ENCODE peak calls at places on chromosomes 6 and 20, in eight cellular contexts. I, L, V, C, Z, R, T and O are unnamed samples.
A peak's percentile ranks its signal among the peaks of the same experiment; 100 is the strongest.

GRCh38 chr6:119821380-119821779 is 471.8 kb upstream of the MAN1A1 start:
- DNase-seq in I (no peak), L (no peak), V (no peak), C (no peak), Z (no peak), R (no peak), T (no peak), O (no peak)

GRCh38 chr20:17556842-17557674 is 12.8 kb upstream of the DSTN start:
- DNase-seq in I (no peak), L (no peak), V (peak; percentile 76), C (no peak), Z (peak; percentile 38), R (peak; percentile 76), T (no peak), O (peak; percentile 32)

GRCh38 chr20:24060851-24061590 is 72.4 kb upstream of the GGTLC1 start:
- DNase-seq in I (no peak), L (no peak), V (no peak), C (no peak), Z (no peak), R (no peak), T (no peak), O (no peak)

GRCh38 chr6:28167068-28167467 is 25.4 kb downstream of the ZKSCAN8 start:
- DNase-seq in I (peak; percentile 5), L (peak; percentile 66), V (no peak), C (no peak), Z (no peak), R (no peak), T (no peak), O (no peak)

GRCh38 chr20:20489054-20489453 is 121.2 kb downstream of the INSM1 start:
- DNase-seq in I (no peak), L (no peak), V (no peak), C (no peak), Z (no peak), R (no peak), T (no peak), O (no peak)

GRCh38 chr20:53794529-53795115 is 201.0 kb upstream of the ZNF217 start:
- DNase-seq in I (no peak), L (no peak), V (no peak), C (no peak), Z (no peak), R (no peak), T (no peak), O (no peak)

GRCh38 chr6:117687006-117687405 is 11.7 kb downstream of the NUS1 start:
- DNase-seq in I (no peak), L (no peak), V (no peak), C (no peak), Z (no peak), R (no peak), T (no peak), O (no peak)

GRCh38 chr6:23316131-23316530 is 746.8 kb downstream of the HDGFL1 start:
- DNase-seq in I (peak; percentile 22), L (no peak), V (no peak), C (no peak), Z (no peak), R (no peak), T (no peak), O (no peak)

GRCh38 chr6:21873562-21873961 is 280.0 kb downstream of the SOX4 start:
- DNase-seq in I (peak; percentile 88), L (peak; percentile 88), V (no peak), C (no peak), Z (peak; percentile 44), R (no peak), T (no peak), O (no peak)

GRCh38 chr6:52263709-52264320 is 19.5 kb upstream of the IL17F start:
- DNase-seq in I (no peak), L (peak; percentile 35), V (peak; percentile 49), C (peak; percentile 67), Z (peak; percentile 54), R (peak; percentile 62), T (peak; percentile 88), O (peak; percentile 32)

GRCh38 chr20:59939879-59940128 is 301 bp downstream of the PPP1R3D start:
- DNase-seq in I (no peak), L (no peak), V (peak; percentile 58), C (no peak), Z (no peak), R (peak; percentile 48), T (peak; percentile 93), O (no peak)

GRCh38 chr6:7568021-7568420 is 22.0 kb upstream of the SNRNP48 start:
- DNase-seq in I (no peak), L (peak; percentile 87), V (no peak), C (no peak), Z (no peak), R (no peak), T (no peak), O (no peak)

GRCh38 chr6:7569082-7569481 is 20.9 kb upstream of the SNRNP48 start:
- DNase-seq in I (no peak), L (no peak), V (no peak), C (no peak), Z (no peak), R (no peak), T (no peak), O (no peak)

GRCh38 chr6:7562769-7563168 is 21.3 kb downstream of the DSP start:
- DNase-seq in I (no peak), L (no peak), V (no peak), C (no peak), Z (no peak), R (no peak), T (no peak), O (no peak)

GRCh38 chr6:7566031-7566556 is 23.9 kb upstream of the SNRNP48 start:
- DNase-seq in I (no peak), L (peak; percentile 44), V (no peak), C (no peak), Z (no peak), R (no peak), T (no peak), O (no peak)

DNA sequence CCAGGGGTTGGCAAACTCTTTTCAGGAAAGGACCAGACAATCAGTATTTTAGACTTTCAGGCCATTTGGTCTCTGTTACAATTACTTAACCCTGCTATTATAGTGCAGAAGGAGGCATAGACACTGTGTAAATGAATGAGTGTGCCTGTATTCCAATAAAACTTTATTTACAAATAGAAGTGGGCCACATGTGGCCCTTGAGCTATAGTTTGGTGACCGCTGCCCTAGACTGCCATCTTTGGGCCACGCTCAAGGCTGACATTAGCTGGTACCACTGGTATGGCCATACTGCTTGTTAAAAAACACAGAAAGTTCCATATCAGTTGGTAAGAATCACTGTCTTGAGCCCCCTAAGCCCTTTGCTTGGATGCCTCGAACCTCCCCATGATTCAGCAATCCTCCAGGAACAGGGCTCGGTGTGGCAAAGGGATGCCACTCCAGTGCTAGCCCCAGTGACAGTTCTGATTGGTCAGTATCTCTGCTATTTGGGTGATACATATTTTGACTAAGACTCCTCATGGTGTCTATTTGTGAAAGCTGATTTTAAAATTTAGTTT is 23.3 kb upstream of the SNRNP48 start:
- DNase-seq in I (no peak), L (no peak), V (no peak), C (no peak), Z (no peak), R (no peak), T (no peak), O (no peak)
- TF ChIP-seq CTCF in I (no peak), L (no peak), V (no peak), C (no peak), Z (no peak), R (no peak), T (no peak), O (no peak)

DNA sequence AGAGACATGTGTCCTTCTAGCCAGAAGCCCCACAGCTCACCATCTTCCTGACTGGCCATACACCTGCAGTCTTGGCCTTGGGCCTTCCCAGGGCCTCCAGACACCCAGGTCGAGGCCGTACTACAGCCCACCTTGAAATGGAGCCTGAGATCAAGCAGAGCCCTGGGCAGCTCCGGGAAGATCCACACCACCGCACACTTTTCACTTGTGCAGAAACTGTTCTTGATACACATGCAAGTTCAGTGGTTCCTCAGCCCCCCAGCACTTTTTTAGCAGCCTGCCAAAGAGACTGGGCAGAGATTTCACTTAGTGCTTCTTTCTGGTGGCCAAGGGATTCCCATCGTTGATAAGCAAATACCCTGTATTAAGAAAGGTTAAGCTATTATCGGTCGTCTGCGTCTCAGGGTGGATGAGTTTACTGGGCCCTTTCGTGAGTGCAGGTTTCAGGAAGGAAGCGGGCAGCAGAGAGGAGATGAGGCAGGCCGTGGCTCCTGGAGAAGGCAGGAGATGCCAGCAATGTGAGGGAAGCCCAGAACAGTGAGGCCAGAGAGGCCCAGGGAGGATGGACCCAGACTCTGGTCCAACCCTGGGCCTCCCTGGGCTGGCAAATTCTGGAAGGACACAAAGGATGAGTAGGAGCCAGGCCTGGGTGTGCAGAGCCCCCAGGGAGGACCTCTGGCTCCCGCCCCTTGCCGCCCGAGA is 11.3 kb downstream of the TFEB start:
- DNase-seq in I (no peak), L (no peak), V (no peak), C (no peak), Z (no peak), R (no peak), T (no peak), O (no peak)
- TF ChIP-seq CTCF in I (no peak), L (no peak), V (no peak), C (no peak), Z (no peak), R (no peak), T (no peak), O (no peak)

GRCh38 chr6:41228616-41229015 is 467 bp downstream of the TREML4 start:
- DNase-seq in I (no peak), L (no peak), V (no peak), C (no peak), Z (no peak), R (no peak), T (no peak), O (no peak)
- TF ChIP-seq CTCF in I (no peak), L (no peak), V (no peak), C (no peak), Z (no peak), R (no peak), T (peak; percentile 13), O (no peak)

GRCh38 chr6:78867020-78867369 is 356 bp upstream of the IRAK1BP1 start:
- DNase-seq in I (no peak), L (no peak), V (no peak), C (no peak), Z (no peak), R (no peak), T (no peak), O (no peak)

GRCh38 chr6:78863576-78863975 is 3.8 kb upstream of the IRAK1BP1 start:
- DNase-seq in I (no peak), L (no peak), V (no peak), C (no peak), Z (no peak), R (no peak), T (no peak), O (no peak)

GRCh38 chr6:78867370-78868040 is at the start of gene IRAK1BP1:
- DNase-seq in I (peak; percentile 45), L (peak; percentile 13), V (peak; percentile 82), C (peak; percentile 75), Z (peak; percentile 59), R (peak; percentile 82), T (peak; percentile 95), O (peak; percentile 53)

GRCh38 chr6:78864957-78865356 is 2.4 kb upstream of the IRAK1BP1 start:
- DNase-seq in I (no peak), L (no peak), V (no peak), C (no peak), Z (no peak), R (no peak), T (no peak), O (no peak)

DNA sequence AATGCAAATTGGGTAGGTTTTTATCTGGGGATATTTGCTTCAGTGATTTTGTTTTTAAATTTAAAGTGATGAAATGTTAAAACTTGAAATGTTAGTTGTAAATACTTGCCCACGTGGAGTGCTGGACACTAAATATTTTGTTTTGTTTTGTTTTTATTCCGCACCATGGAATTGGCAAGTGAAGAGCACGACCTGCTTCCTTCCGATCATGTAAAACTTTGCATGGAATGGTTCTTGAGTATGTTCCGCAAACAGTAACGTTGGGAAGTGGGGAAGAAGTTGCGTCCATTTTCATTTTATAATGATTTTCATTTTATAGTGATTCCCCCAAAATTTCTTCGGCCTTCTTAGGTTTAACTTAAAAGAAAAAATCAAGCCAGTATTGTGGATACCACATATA is 773 bp downstream of the IRAK1BP1 start:
- DNase-seq in I (no peak), L (no peak), V (no peak), C (no peak), Z (no peak), R (no peak), T (no peak), O (no peak)
- TF ChIP-seq CTCF in I (no peak), L (no peak), V (no peak), C (no peak), Z (no peak), R (no peak), T (no peak), O (no peak)